ENCODE peak calls at places on chromosomes 2 and 18, in six cellular contexts. K, M, I, T, G and P are unnamed samples.
A peak's percentile ranks its signal among the peaks of the same experiment; 100 is the strongest.

GRCh38 chr18:11500153-11501122 is 109.0 kb upstream of the SLC35G4 start:
- DNase-seq in I (peak; percentile 4), K (no peak), M (peak; percentile 77), T (no peak), G (no peak), P (no peak)

GRCh38 chr2:19255481-19255880 is 102.9 kb downstream of the OSR1 start:
- DNase-seq in G (no peak), K (no peak), M (no peak), T (no peak), I (no peak), P (no peak)

GRCh38 chr2:179837408-179837807 is 24.0 kb downstream of the ZNF385B start:
- DNase-seq in I (peak; percentile 37), M (no peak), K (no peak), G (no peak), T (no peak), P (no peak)

GRCh38 chr18:23881778-23882177 is 132.8 kb upstream of the TTC39C start:
- DNase-seq in T (no peak), M (no peak), G (no peak), I (no peak), K (peak; percentile 60), P (no peak)

GRCh38 chr2:227447606-227448005 is 24.4 kb upstream of the AGFG1 start:
- DNase-seq in K (no peak), I (no peak), T (no peak), G (no peak), M (no peak), P (no peak)

GRCh38 chr2:158493458-158493857 is 36.7 kb downstream of the PKP4 start:
- DNase-seq in G (no peak), K (no peak), T (no peak), M (no peak), I (no peak), P (no peak)

GRCh38 chr18:13470555-13471494 is 252.3 kb downstream of the LDLRAD4 start:
- DNase-seq in I (no peak), T (no peak), G (peak; percentile 68), K (no peak), M (no peak), P (peak; percentile 19)

GRCh38 chr2:241935314-241935713 is 65.8 kb downstream of the RTP5 start:
- DNase-seq in T (no peak), I (peak; percentile 2), K (no peak), G (no peak), M (peak; percentile 11), P (no peak)

GRCh38 chr2:113277474-113278072 is 1.1 kb downstream of the PAX8 start:
- DNase-seq in G (no peak), K (no peak), T (no peak), I (no peak), M (no peak), P (no peak)

GRCh38 chr18:79613186-79613931 is 66.2 kb upstream of the CTDP1 start:
- DNase-seq in G (peak; percentile 55), M (no peak), K (no peak), I (no peak), T (no peak), P (no peak)

GRCh38 chr2:238973038-238973772 is 125.3 kb downstream of the TWIST2 start:
- DNase-seq in K (peak; percentile 78), T (no peak), G (no peak), M (no peak), I (no peak), P (no peak)

GRCh38 chr2:239809391-239809790 is 215.8 kb downstream of the NDUFA10 start:
- DNase-seq in M (no peak), I (no peak), K (no peak), G (peak; percentile 64), T (no peak), P (no peak)

GRCh38 chr2:191048073-191048472 is 34.1 kb upstream of the STAT1 start:
- DNase-seq in G (no peak), T (no peak), I (no peak), K (no peak), M (no peak), P (no peak)

GRCh38 chr2:54416166-54416798 is 39.8 kb upstream of the SPTBN1 start:
- DNase-seq in K (no peak), M (no peak), I (peak; percentile 16), G (no peak), T (no peak), P (no peak)

GRCh38 chr18:14927701-14928100 is 179.7 kb downstream of the ANKRD30B start:
- DNase-seq in T (no peak), I (no peak), G (no peak), K (no peak), M (no peak), P (no peak)

GRCh38 chr18:57576316-57576715 is 10.2 kb downstream of the FECH start:
- DNase-seq in I (no peak), K (no peak), M (no peak), G (no peak), T (no peak), P (no peak)

GRCh38 chr2:241040081-241040803 is 41.8 kb downstream of the SNED1 start:
- DNase-seq in I (no peak), T (no peak), G (peak; percentile 37), M (no peak), K (peak; percentile 86), P (no peak)

GRCh38 chr2:242004902-242005230 is 135.3 kb downstream of the RTP5 start:
- DNase-seq in G (no peak), I (no peak), K (no peak), T (no peak), M (no peak), P (no peak)

GRCh38 chr2:152499921-152500320 is 164.9 kb downstream of the FMNL2 start:
- DNase-seq in T (peak; percentile 73), K (no peak), I (no peak), M (no peak), G (no peak), P (no peak)

GRCh38 chr18:51461956-51462355 is 264.5 kb upstream of the MEX3C start:
- DNase-seq in I (no peak), T (no peak), K (no peak), M (no peak), G (no peak), P (no peak)

GRCh38 chr2:230896346-230897115 is 28.5 kb downstream of the GPR55 start:
- DNase-seq in K (no peak), G (peak; percentile 37), M (no peak), T (no peak), I (no peak), P (peak; percentile 6)

GRCh38 chr2:174602741-174603140 is 5.1 kb upstream of the WIPF1 start:
- DNase-seq in I (no peak), K (no peak), M (no peak), G (no peak), T (no peak), P (no peak)

GRCh38 chr2:174605687-174606086 is 8.1 kb upstream of the WIPF1 start:
- DNase-seq in M (peak; percentile 26), K (no peak), T (no peak), I (no peak), G (no peak), P (no peak)

GRCh38 chr2:174600349-174600748 is 2.7 kb upstream of the WIPF1 start:
- DNase-seq in M (no peak), T (no peak), I (no peak), K (no peak), G (no peak), P (no peak)

GRCh38 chr2:174606336-174606735 is 8.7 kb upstream of the WIPF1 start:
- DNase-seq in M (peak; percentile 56), T (peak; percentile 67), I (no peak), G (peak; percentile 82), K (no peak), P (no peak)

DNA sequence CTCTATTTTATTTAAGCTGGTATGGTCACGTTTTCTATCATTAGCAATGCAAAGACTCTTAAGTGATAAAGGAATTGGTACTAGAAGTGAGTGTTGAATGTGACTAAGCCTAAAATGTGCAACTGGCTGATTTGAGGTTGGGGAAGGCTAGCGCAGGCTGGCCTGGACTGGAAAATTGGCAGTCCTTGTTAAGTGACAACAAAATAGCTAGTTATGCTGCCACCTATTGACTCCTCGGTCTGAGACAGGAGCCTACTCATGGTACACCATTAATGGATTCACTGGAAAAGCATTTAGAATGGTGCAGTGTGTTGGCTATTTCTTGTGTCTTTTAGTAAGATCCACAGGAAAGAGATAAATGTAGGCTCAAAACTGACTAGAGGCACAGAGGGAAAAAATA is 5.7 kb upstream of the WIPF1 start:
- DNase-seq in T (peak; percentile 68), M (no peak), G (peak; percentile 77), I (peak; percentile 62), K (no peak), P (peak; percentile 52)
- H3K4me3 ChIP-seq in T (no peak overlapping the region), M (no peak overlapping the region), G (no peak overlapping the region), I (no peak overlapping the region), K (no peak overlapping the region), P (no peak overlapping the region)

GRCh38 chr2:193841389-193842150 is 1646.8 kb upstream of the TMEFF2 start:
- DNase-seq in T (no peak), K (no peak), M (no peak), I (no peak), G (no peak), P (no peak)

GRCh38 chr2:193845604-193846003 is 1650.9 kb upstream of the TMEFF2 start:
- DNase-seq in K (no peak), T (no peak), M (no peak), I (no peak), G (no peak), P (no peak)

GRCh38 chr2:193843675-193844074 is 1648.9 kb upstream of the TMEFF2 start:
- DNase-seq in M (no peak), G (no peak), T (no peak), I (no peak), K (no peak), P (no peak)

GRCh38 chr2:193847991-193848390 is 1653.3 kb upstream of the TMEFF2 start:
- DNase-seq in I (no peak), T (no peak), K (no peak), G (no peak), M (no peak), P (no peak)

GRCh38 chr2:193847140-193847539 is 1652.4 kb upstream of the TMEFF2 start:
- DNase-seq in K (no peak), T (no peak), I (no peak), M (no peak), G (no peak), P (no peak)
- TF ChIP-seq EP300 in K (no peak), T (no peak), I (no peak), M (no peak), G (no peak), P (no peak)

DNA sequence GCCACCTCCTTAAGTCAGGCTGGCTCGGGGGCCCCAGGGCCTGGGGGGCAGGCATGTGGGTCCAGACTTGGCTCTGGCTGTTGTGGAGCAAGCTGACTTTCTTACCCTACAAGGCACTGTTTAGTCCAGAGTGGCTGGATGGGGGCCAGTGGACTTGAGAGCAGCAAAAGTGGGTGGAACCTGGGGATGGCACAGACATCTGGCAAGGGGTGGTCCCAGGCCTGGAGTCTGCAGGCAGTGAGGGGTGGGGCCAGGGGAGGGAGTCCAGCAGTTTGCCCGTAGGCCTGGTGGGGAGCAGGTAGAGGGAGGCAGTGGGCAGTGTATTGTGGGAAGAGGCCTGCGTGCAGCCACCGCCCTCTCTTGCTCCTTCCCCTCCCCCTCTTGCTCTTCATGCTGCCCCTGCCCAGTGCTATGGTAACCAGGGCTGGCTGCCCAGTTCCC is 19.1 kb downstream of the SPEG start:
- DNase-seq in K (peak; percentile 96), I (no peak), T (peak; percentile 17), M (no peak), G (peak; percentile 100), P (peak; percentile 75)
- TF ChIP-seq POLR2A in K (no peak), I (no peak), T (no peak), M (no peak), G (no peak), P (no peak)

DNA sequence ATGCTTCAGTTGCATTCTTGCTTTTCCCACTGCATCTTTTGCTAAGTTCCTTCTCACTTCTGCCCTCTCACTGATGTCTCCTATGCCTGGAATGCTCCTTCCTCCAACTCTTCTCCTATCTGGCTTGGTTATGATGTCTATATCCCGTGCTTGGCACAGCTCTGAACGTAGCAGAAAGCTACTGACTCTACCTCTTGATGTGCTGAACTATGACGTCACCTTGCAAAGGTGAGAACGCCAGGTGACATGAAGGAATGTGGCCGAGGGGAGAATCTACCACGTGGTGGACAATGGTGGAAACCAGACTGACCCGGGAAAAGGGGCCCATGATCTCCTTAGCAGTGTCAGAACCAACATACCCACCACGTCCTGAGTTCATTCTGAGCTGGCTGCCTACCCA is 209.7 kb downstream of the SH3BP4 start:
- DNase-seq in G (no peak), I (no peak), K (no peak), T (no peak), M (no peak), P (no peak)
- H3K4me3 ChIP-seq in G (no peak overlapping the region), I (no peak overlapping the region), K (no peak overlapping the region), T (no peak overlapping the region), M (no peak overlapping the region), P (no peak overlapping the region)